ENCODE peak calls at places on chromosomes 13 and 19, in five cellular contexts. One of them, this sample, is unnamed.

GRCh38 chr13:42086582-42086981 is 38.1 kb downstream of the DGKH start:
- DNase-seq in thoracic aorta: no peak
- DNase-seq in transverse colon: no peak
- DNase-seq in HepG2: no peak
- DNase-seq in left lung: no peak
- DNase-seq in this sample: no peak

GRCh38 chr13:80921556-80921955 is 580.6 kb upstream of the SPRY2 start:
- DNase-seq in thoracic aorta: no peak
- DNase-seq in transverse colon: no peak
- DNase-seq in HepG2: no peak
- DNase-seq in left lung: no peak
- DNase-seq in this sample: no peak

GRCh38 chr13:68708336-68708908 is 1399.2 kb upstream of the ATXN8OS start:
- DNase-seq in thoracic aorta: no peak
- DNase-seq in transverse colon: no peak
- DNase-seq in HepG2: no peak
- DNase-seq in left lung: peak
- DNase-seq in this sample: no peak

GRCh38 chr13:30453727-30454126 is 12.0 kb downstream of the HMGB1 start:
- DNase-seq in thoracic aorta: no peak
- DNase-seq in transverse colon: no peak
- DNase-seq in HepG2: no peak
- DNase-seq in left lung: no peak
- DNase-seq in this sample: no peak

GRCh38 chr13:109691689-109692088 is 94.7 kb downstream of the IRS2 start:
- DNase-seq in thoracic aorta: no peak
- DNase-seq in transverse colon: no peak
- DNase-seq in HepG2: no peak
- DNase-seq in left lung: no peak
- DNase-seq in this sample: no peak

GRCh38 chr19:49119411-49120324 is at the start of gene PPFIA3:
- DNase-seq in thoracic aorta: no peak
- DNase-seq in transverse colon: peak
- DNase-seq in HepG2: no peak
- DNase-seq in left lung: peak
- DNase-seq in this sample: peak

GRCh38 chr13:37488682-37489081 is 109.9 kb downstream of the POSTN start:
- DNase-seq in thoracic aorta: no peak
- DNase-seq in transverse colon: no peak
- DNase-seq in HepG2: no peak
- DNase-seq in left lung: no peak
- DNase-seq in this sample: no peak

GRCh38 chr13:37492741-37493514 is 105.6 kb downstream of the POSTN start:
- DNase-seq in thoracic aorta: no peak
- DNase-seq in transverse colon: no peak
- DNase-seq in HepG2: no peak
- DNase-seq in left lung: no peak
- DNase-seq in this sample: no peak

GRCh38 chr13:74136089-74136658 is 2.0 kb upstream of the KLF12 start:
- DNase-seq in thoracic aorta: no peak
- DNase-seq in transverse colon: peak
- DNase-seq in HepG2: no peak
- DNase-seq in left lung: peak
- DNase-seq in this sample: peak

GRCh38 chr13:46751811-46752635 is 44.9 kb downstream of the ESD start:
- DNase-seq in thoracic aorta: no peak
- DNase-seq in transverse colon: no peak
- DNase-seq in HepG2: no peak
- DNase-seq in left lung: no peak
- DNase-seq in this sample: no peak

GRCh38 chr13:46756977-46757376 is 40.0 kb downstream of the ESD start:
- DNase-seq in thoracic aorta: no peak
- DNase-seq in transverse colon: no peak
- DNase-seq in HepG2: no peak
- DNase-seq in left lung: no peak
- DNase-seq in this sample: no peak

GRCh38 chr13:46753917-46754316 is 43.0 kb downstream of the ESD start:
- DNase-seq in thoracic aorta: no peak
- DNase-seq in transverse colon: no peak
- DNase-seq in HepG2: no peak
- DNase-seq in left lung: no peak
- DNase-seq in this sample: no peak

GRCh38 chr13:46753137-46753536 is 43.8 kb downstream of the ESD start:
- DNase-seq in thoracic aorta: no peak
- DNase-seq in transverse colon: no peak
- DNase-seq in HepG2: peak
- DNase-seq in left lung: no peak
- DNase-seq in this sample: no peak

DNA sequence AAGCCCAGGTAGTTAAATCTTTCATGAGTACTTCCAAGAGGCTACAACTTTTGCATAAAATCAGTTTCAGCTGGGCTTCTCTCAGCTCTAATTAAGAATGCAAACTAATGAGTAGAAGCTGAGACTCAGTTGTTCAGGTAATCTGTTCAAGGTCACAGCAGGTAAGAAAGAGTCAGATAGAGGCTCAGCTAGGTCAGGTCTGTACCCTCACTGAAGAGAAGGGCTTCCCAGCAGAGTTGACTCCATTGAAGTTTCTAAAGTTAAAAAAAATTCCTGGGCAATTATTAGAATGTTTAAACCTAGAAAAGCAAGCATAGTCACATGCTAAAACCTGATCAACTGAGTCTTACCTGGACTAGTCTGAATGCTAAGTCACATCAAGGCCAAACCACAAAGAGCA is 42.1 kb downstream of the ESD start:
- DNase-seq in thoracic aorta: no peak
- DNase-seq in transverse colon: no peak
- DNase-seq in HepG2: no peak
- DNase-seq in left lung: no peak
- DNase-seq in this sample: no peak
- H3K27ac ChIP-seq in thoracic aorta: no peak
- H3K27ac ChIP-seq in transverse colon: no peak
- H3K27ac ChIP-seq in HepG2: no peak
- H3K27ac ChIP-seq in left lung: no peak
- H3K27ac ChIP-seq in this sample: no peak

GRCh38 chr13:110873639-110874507 is 41.0 kb downstream of the ANKRD10 start:
- DNase-seq in thoracic aorta: no peak
- DNase-seq in transverse colon: no peak
- DNase-seq in HepG2: no peak
- DNase-seq in left lung: no peak
- DNase-seq in this sample: no peak
- H3K4me3 ChIP-seq in thoracic aorta: peak
- H3K4me3 ChIP-seq in transverse colon: peak
- H3K4me3 ChIP-seq in HepG2: no peak
- H3K4me3 ChIP-seq in left lung: peak
- H3K4me3 ChIP-seq in this sample: peak

DNA sequence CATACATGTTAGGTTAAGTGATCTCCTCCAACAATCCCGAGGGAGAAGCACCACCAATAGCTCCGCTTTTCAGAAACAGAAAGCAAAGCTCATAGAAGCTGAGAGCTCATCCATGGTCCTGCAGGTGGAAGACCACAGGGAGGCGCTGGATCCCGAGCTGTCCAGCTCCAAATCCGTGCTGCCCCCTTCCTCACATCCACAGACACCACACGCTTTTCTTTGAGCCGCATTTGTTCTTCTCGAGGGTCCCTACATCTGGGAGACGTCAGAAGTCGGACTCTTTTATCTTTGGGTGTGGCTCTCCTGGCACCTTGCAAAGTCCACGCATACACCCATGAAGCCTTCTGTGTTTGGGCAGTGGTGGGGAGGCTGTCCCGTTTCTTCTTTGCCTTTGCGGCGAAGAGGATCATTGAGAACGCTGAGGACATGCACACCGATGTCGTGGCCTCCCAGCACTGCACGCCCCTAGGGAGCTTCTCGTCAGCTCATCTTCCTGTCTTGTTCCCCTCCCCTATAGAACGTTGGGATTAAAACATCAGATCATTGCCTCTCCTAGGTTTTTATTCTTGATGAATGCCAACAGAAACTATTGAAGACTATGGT is 184.8 kb downstream of the TEX29 start:
- DNase-seq in thoracic aorta: no peak
- DNase-seq in transverse colon: no peak
- DNase-seq in HepG2: peak
- DNase-seq in left lung: no peak
- DNase-seq in this sample: no peak
- TF ChIP-seq CTCF in thoracic aorta: no peak
- TF ChIP-seq CTCF in transverse colon: no peak
- TF ChIP-seq CTCF in HepG2: peak
- TF ChIP-seq CTCF in left lung: no peak
- TF ChIP-seq CTCF in this sample: peak

GRCh38 chr13:22061806-22062391 is 391.0 kb downstream of the FGF9 start:
- DNase-seq in thoracic aorta: no peak
- DNase-seq in transverse colon: no peak
- DNase-seq in HepG2: no peak
- DNase-seq in left lung: no peak
- DNase-seq in this sample: no peak

GRCh38 chr13:22063416-22064124 is 392.7 kb downstream of the FGF9 start:
- DNase-seq in thoracic aorta: no peak
- DNase-seq in transverse colon: no peak
- DNase-seq in HepG2: no peak
- DNase-seq in left lung: no peak
- DNase-seq in this sample: no peak

GRCh38 chr13:22061371-22061805 is 390.5 kb downstream of the FGF9 start:
- DNase-seq in thoracic aorta: no peak
- DNase-seq in transverse colon: no peak
- DNase-seq in HepG2: no peak
- DNase-seq in left lung: no peak
- DNase-seq in this sample: no peak

GRCh38 chr13:22064854-22065646 is 394.2 kb downstream of the FGF9 start:
- DNase-seq in thoracic aorta: no peak
- DNase-seq in transverse colon: no peak
- DNase-seq in HepG2: no peak
- DNase-seq in left lung: no peak
- DNase-seq in this sample: no peak

GRCh38 chr13:22062478-22063205 is 391.8 kb downstream of the FGF9 start:
- DNase-seq in thoracic aorta: no peak
- DNase-seq in transverse colon: no peak
- DNase-seq in HepG2: no peak
- DNase-seq in left lung: no peak
- DNase-seq in this sample: no peak
- H3K27ac ChIP-seq in thoracic aorta: no peak
- H3K27ac ChIP-seq in transverse colon: no peak
- H3K27ac ChIP-seq in HepG2: no peak
- H3K27ac ChIP-seq in left lung: no peak
- H3K27ac ChIP-seq in this sample: no peak

DNA sequence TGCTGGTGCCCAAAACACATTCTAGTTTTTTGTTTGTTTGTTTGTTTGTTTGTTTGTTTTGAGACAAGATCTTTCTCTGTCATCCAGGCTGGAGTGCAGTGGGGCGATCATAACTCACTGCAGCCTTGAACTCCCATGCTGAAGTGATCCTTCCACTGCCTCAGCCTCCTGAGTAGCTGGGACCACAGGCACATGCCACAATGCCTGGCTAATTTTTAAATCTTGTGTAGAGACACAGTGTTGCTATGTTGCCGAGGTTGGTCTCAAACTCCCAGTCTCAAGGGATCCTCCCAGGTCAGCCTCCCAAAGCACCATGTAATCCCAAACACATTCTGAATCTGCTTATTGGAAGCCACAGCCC is 15.8 kb downstream of the PLA2G4C start:
- DNase-seq in thoracic aorta: no peak
- DNase-seq in transverse colon: no peak
- DNase-seq in HepG2: no peak
- DNase-seq in left lung: no peak
- DNase-seq in this sample: no peak
- H3K4me3 ChIP-seq in thoracic aorta: no peak
- H3K4me3 ChIP-seq in transverse colon: no peak
- H3K4me3 ChIP-seq in HepG2: no peak
- H3K4me3 ChIP-seq in left lung: no peak
- H3K4me3 ChIP-seq in this sample: no peak

DNA sequence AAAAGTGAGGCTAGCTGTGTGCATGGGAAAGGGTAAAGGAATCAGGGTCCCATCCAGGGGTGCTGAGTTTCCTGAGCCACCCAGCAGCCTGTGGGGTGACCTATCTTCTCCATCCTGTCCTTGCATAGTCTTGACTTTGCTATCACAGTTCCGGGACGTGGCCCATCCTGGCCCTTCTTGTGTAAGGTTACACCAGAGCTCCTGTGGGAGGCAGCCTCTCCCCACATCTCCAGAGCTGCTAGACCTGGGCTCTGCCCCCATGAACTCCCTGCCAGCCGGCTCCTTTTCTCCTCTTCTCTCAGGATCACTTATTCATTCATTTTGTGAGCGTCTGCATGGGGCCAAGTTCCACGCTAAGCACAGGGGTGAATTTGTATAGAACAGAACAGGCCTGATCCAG is 238.9 kb downstream of the TSHZ3 start:
- DNase-seq in thoracic aorta: no peak
- DNase-seq in transverse colon: no peak
- DNase-seq in HepG2: no peak
- DNase-seq in left lung: no peak
- DNase-seq in this sample: no peak
- TF ChIP-seq CTCF in thoracic aorta: no peak
- TF ChIP-seq CTCF in transverse colon: no peak
- TF ChIP-seq CTCF in HepG2: no peak
- TF ChIP-seq CTCF in left lung: no peak
- TF ChIP-seq CTCF in this sample: peak

This sample was measured in left ventricle myocardium inferior.